ENCODE peak calls at places on chromosome 11, in eight cellular contexts. L, U, D, K, G, Y, M and I are unnamed samples.

GRCh38 chr11:87432006-87432405 is 394.3 kb downstream of the TMEM135 start:
- DNase-seq in L (no peak), U (no peak), D (no peak), K (no peak), G (no peak), Y (no peak), M (peak; percentile 66), I (no peak)

GRCh38 chr11:113684558-113684957 is 21.6 kb downstream of the TMPRSS5 start:
- DNase-seq in L (no peak), U (no peak), D (no peak), K (no peak), G (no peak), Y (no peak), M (no peak), I (no peak)

GRCh38 chr11:123137496-123138270 is 57.4 kb downstream of the CLMP start:
- DNase-seq in L (peak; percentile 47), U (peak; percentile 82), D (peak; percentile 78), K (peak; percentile 75), G (peak; percentile 56), Y (peak; percentile 93), M (peak; percentile 75), I (peak; percentile 86)

GRCh38 chr11:118623291-118623655 is 15.9 kb downstream of the PHLDB1 start:
- DNase-seq in L (no peak), U (no peak), D (no peak), K (no peak), G (no peak), Y (no peak), M (peak; percentile 54), I (no peak)

GRCh38 chr11:69165775-69166174 is 10.0 kb downstream of the SMIM38 start:
- DNase-seq in L (no peak), U (no peak), D (no peak), K (no peak), G (no peak), Y (no peak), M (no peak), I (no peak)

GRCh38 chr11:29256580-29256979 is 760.2 kb downstream of the KCNA4 start:
- DNase-seq in L (no peak), U (no peak), D (no peak), K (no peak), G (no peak), Y (no peak), M (no peak), I (no peak)

GRCh38 chr11:111320728-111321568 is 22.6 kb downstream of the POU2AF3 start:
- DNase-seq in L (peak; percentile 55), U (no peak), D (no peak), K (no peak), G (peak; percentile 70), Y (no peak), M (no peak), I (no peak)

GRCh38 chr11:110311783-110312578 is 15.6 kb upstream of the RDX start:
- DNase-seq in L (no peak), U (no peak), D (no peak), K (peak; percentile 64), G (no peak), Y (no peak), M (peak; percentile 75), I (no peak)

GRCh38 chr11:113789675-113790320 is 10.2 kb downstream of the CLDN25 start:
- DNase-seq in L (no peak), U (peak; percentile 61), D (no peak), K (no peak), G (no peak), Y (no peak), M (no peak), I (no peak)

GRCh38 chr11:85299247-85299646 is 327.9 kb downstream of the DLG2 start:
- DNase-seq in L (no peak), U (no peak), D (no peak), K (peak; percentile 2), G (no peak), Y (no peak), M (no peak), I (no peak)

GRCh38 chr11:9176136-9176535 is 84.7 kb upstream of the SCUBE2 start:
- DNase-seq in L (no peak), U (no peak), D (no peak), K (no peak), G (no peak), Y (no peak), M (no peak), I (no peak)

GRCh38 chr11:121890377-121890776 is 225.6 kb downstream of the BLID start:
- DNase-seq in L (peak; percentile 27), U (no peak), D (no peak), K (no peak), G (no peak), Y (no peak), M (peak; percentile 80), I (no peak)

GRCh38 chr11:94130589-94131362 is 2.1 kb downstream of the PANX1 start:
- DNase-seq in L (no peak), U (no peak), D (no peak), K (peak; percentile 37), G (no peak), Y (no peak), M (peak; percentile 89), I (no peak)

GRCh38 chr11:79076526-79077115 is 364.2 kb downstream of the TENM4 start:
- DNase-seq in L (peak; percentile 50), U (no peak), D (no peak), K (peak; percentile 54), G (peak; percentile 63), Y (no peak), M (no peak), I (no peak)

GRCh38 chr11:16780146-16780545 is 41.7 kb downstream of the C11orf58 start:
- DNase-seq in L (no peak), U (no peak), D (no peak), K (no peak), G (no peak), Y (no peak), M (no peak), I (no peak)

GRCh38 chr11:112582366-112582765 is 321.7 kb upstream of the PLET1 start:
- DNase-seq in L (no peak), U (no peak), D (no peak), K (no peak), G (no peak), Y (no peak), M (no peak), I (no peak)

GRCh38 chr11:113729456-113729855 is 23.3 kb upstream of the TMPRSS5 start:
- DNase-seq in L (no peak), U (no peak), D (no peak), K (no peak), G (no peak), Y (no peak), M (peak; percentile 11), I (no peak)

GRCh38 chr11:3614742-3615171 is 27.0 kb downstream of the ART5 start:
- DNase-seq in L (no peak), U (no peak), D (no peak), K (peak; percentile 8), G (no peak), Y (no peak), M (no peak), I (peak; percentile 64)

GRCh38 chr11:46369458-46370152 is 11.9 kb upstream of the MDK start:
- DNase-seq in L (peak; percentile 67), U (peak; percentile 70), D (peak; percentile 57), K (peak; percentile 71), G (peak; percentile 65), Y (no peak), M (peak; percentile 77), I (no peak)

GRCh38 chr11:3802016-3802790 is 4.8 kb upstream of the NUP98 start:
- DNase-seq in L (no peak), U (no peak), D (no peak), K (no peak), G (no peak), Y (no peak), M (peak; percentile 58), I (no peak)

GRCh38 chr11:71488086-71488967 is 35.3 kb downstream of the NADSYN1 start:
- DNase-seq in L (no peak), U (no peak), D (peak; percentile 53), K (no peak), G (no peak), Y (peak; percentile 25), M (peak; percentile 80), I (no peak)

GRCh38 chr11:72491001-72491400 is 56.7 kb upstream of the CLPB start:
- DNase-seq in L (no peak), U (no peak), D (no peak), K (no peak), G (no peak), Y (no peak), M (peak; percentile 4), I (no peak)

DNA sequence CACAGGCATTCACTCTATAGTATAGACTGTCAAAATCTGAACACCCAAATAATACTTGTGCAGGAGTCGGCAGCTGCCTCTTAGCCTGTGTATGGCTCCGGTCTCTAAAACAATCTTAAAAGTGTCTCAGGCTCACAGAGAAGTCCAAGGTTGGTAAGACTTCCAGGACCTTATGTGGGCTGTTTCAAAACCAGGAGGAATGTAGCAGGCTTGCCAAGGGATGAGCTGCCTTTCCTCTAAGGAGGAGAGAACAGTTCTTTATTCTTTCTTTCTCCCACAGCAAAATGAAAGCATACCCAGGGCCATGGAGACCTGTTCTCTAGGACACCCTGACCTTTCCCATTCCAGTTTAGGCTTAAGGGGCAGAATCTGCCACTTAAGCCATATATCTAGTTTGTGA is 176.5 kb downstream of the TRPC6 start:
- DNase-seq in L (no peak), U (no peak), D (peak; percentile 21), K (no peak), G (no peak), Y (peak; percentile 69), M (peak; percentile 36), I (no peak)
- H3K4me3 ChIP-seq in L (no peak overlapping the region), U (no peak overlapping the region), D (no peak overlapping the region), K (no peak overlapping the region), G (no peak overlapping the region), Y (peak overlapping the region; percentile 20), M (no peak overlapping the region), I (no peak overlapping the region)

GRCh38 chr11:12224537-12224893 is 114.1 kb downstream of the MICAL2 start:
- DNase-seq in L (peak; percentile 90), U (peak; percentile 77), D (peak; percentile 32), K (peak; percentile 80), G (peak; percentile 77), Y (peak; percentile 85), M (peak; percentile 94), I (peak; percentile 89)
- TF ChIP-seq POLR2A in L (no peak), U (no peak), D (no peak), K (no peak), G (no peak), Y (no peak), M (no peak), I (no peak)

GRCh38 chr11:66259976-66260375 is 8.5 kb upstream of the RAB1B start:
- DNase-seq in L (no peak), U (no peak), D (no peak), K (no peak), G (no peak), Y (no peak), M (no peak), I (no peak)
- H3K36me3 ChIP-seq in L (peaks cover 54% of the 10 kb centered on the region), U (peaks cover 40% of the 10 kb centered on the region), D (no peaks in the 10 kb centered on the region), K (no peaks in the 10 kb centered on the region), G (no peaks in the 10 kb centered on the region), Y (peaks cover 21% of the 10 kb centered on the region), M (peaks cover 47% of the 10 kb centered on the region), I (peaks cover 39% of the 10 kb centered on the region)

GRCh38 chr11:76445122-76446084 is 585 bp downstream of the EMSY start:
- DNase-seq in L (peak; percentile 66), U (peak; percentile 89), D (peak; percentile 77), K (peak; percentile 85), G (peak; percentile 80), Y (peak; percentile 87), M (peak; percentile 90), I (peak; percentile 87)
- H3K4me3 ChIP-seq in L (peak overlapping the region; percentile 88), U (peak overlapping the region; percentile 99), D (peak overlapping the region; percentile 99), K (peak overlapping the region; percentile 85), G (peak overlapping the region; percentile 95), Y (peak overlapping the region; percentile 99), M (peak overlapping the region; percentile 68), I (peak overlapping the region; percentile 95)